ENCODE peak calls at places on chromosomes 13 and 19, in five cellular contexts. One of them, this sample, is unnamed.

GRCh38 chr19:2171349-2172145 is 7.8 kb downstream of the DOT1L start:
- DNase-seq in amniotic stem cell: no peak
- DNase-seq in NCI-H345: peak; percentile 73
- DNase-seq in NCI-H1092: no peak
- DNase-seq in GM12892: peak; percentile 90
- DNase-seq in this sample: peak; percentile 43

GRCh38 chr13:29878101-29878500 is 27.7 kb upstream of the UBL3 start:
- DNase-seq in amniotic stem cell: no peak
- DNase-seq in NCI-H345: no peak
- DNase-seq in NCI-H1092: no peak
- DNase-seq in GM12892: no peak
- DNase-seq in this sample: no peak

GRCh38 chr13:37599509-37599908 is 941 bp upstream of the POSTN start:
- DNase-seq in amniotic stem cell: no peak
- DNase-seq in NCI-H345: no peak
- DNase-seq in NCI-H1092: no peak
- DNase-seq in GM12892: no peak
- DNase-seq in this sample: no peak

GRCh38 chr13:38819053-38819452 is 132.2 kb downstream of the FREM2 start:
- DNase-seq in amniotic stem cell: no peak
- DNase-seq in NCI-H345: peak; percentile 89
- DNase-seq in NCI-H1092: peak; percentile 85
- DNase-seq in GM12892: no peak
- DNase-seq in this sample: peak; percentile 13

GRCh38 chr19:35066691-35067563 is 25.4 kb downstream of the HPN start:
- DNase-seq in amniotic stem cell: peak; percentile 77
- DNase-seq in NCI-H345: peak; percentile 86
- DNase-seq in NCI-H1092: peak; percentile 62
- DNase-seq in GM12892: peak; percentile 82
- DNase-seq in this sample: peak; percentile 68

GRCh38 chr19:55145241-55145640 is 3.8 kb downstream of the TNNT1 start:
- DNase-seq in amniotic stem cell: no peak
- DNase-seq in NCI-H345: no peak
- DNase-seq in NCI-H1092: no peak
- DNase-seq in GM12892: no peak
- DNase-seq in this sample: peak; percentile 3

GRCh38 chr13:110001622-110002275 is 215.4 kb upstream of the IRS2 start:
- DNase-seq in amniotic stem cell: peak; percentile 14
- DNase-seq in NCI-H345: no peak
- DNase-seq in NCI-H1092: no peak
- DNase-seq in GM12892: no peak
- DNase-seq in this sample: no peak

GRCh38 chr13:43805071-43805468 is 18.3 kb upstream of the ENOX1 start:
- DNase-seq in amniotic stem cell: peak; percentile 82
- DNase-seq in NCI-H345: peak; percentile 57
- DNase-seq in NCI-H1092: no peak
- DNase-seq in GM12892: no peak
- DNase-seq in this sample: no peak

GRCh38 chr13:98370806-98371553 is 193.9 kb upstream of the RNF113B start:
- DNase-seq in amniotic stem cell: peak; percentile 58
- DNase-seq in NCI-H345: peak; percentile 37
- DNase-seq in NCI-H1092: no peak
- DNase-seq in GM12892: no peak
- DNase-seq in this sample: no peak